ENCODE peak calls at places on chromosomes 2 and 18, in nine cellular contexts. R is HCT116, D is lung, P is ovary, C is heart left ventricle, O is fibroblast of lung, B is GM12878, S is tibial artery, F is GM23338. A is an unnamed sample.
A peak's percentile ranks its signal among the peaks of the same experiment; 100 is the strongest.

GRCh38 chr2:241870081-241870541 is 582 bp downstream of the RTP5 start:
- DNase-seq in F (no peak), P (no peak), R (no peak), C (peak; percentile 60), D (no peak), S (no peak), B (no peak), O (no peak), A (no peak)

GRCh38 chr2:231743376-231744116 is 35.2 kb downstream of the PTMA start:
- DNase-seq in C (no peak), O (no peak), P (no peak), S (no peak), F (no peak), D (no peak), B (no peak), R (no peak), A (no peak)

GRCh38 chr2:178756843-178757242 is 50.4 kb downstream of the TTN start:
- DNase-seq in S (no peak), D (no peak), R (no peak), P (no peak), C (no peak), F (no peak), B (no peak), O (peak; percentile 11), A (no peak)

GRCh38 chr2:229715895-229716507 is 1.6 kb upstream of the DNER start:
- DNase-seq in P (no peak), O (peak; percentile 29), C (no peak), F (peak; percentile 83), S (no peak), D (no peak), R (peak; percentile 64), B (no peak), A (no peak)

GRCh38 chr2:9423922-9424272 is 443 bp downstream of the CPSF3 start:
- DNase-seq in C (no peak), O (peak; percentile 28), S (no peak), P (no peak), B (no peak), R (no peak), F (peak; percentile 35), D (no peak), A (no peak)

GRCh38 chr2:241009601-241010530 is 11.4 kb downstream of the SNED1 start:
- DNase-seq in C (no peak), P (peak; percentile 94), O (peak; percentile 89), B (no peak), F (peak; percentile 74), R (no peak), D (peak; percentile 64), S (peak; percentile 79), A (peak; percentile 75)

GRCh38 chr2:132449868-132450267 is 33.3 kb downstream of the GPR39 start:
- DNase-seq in P (no peak), F (no peak), O (no peak), R (no peak), C (no peak), D (no peak), S (no peak), B (no peak), A (no peak)

GRCh38 chr18:41038071-41038470 is 917.0 kb upstream of the PIK3C3 start:
- DNase-seq in S (no peak), R (no peak), F (no peak), B (no peak), C (no peak), D (no peak), O (peak; percentile 52), P (no peak), A (no peak)

GRCh38 chr2:10300997-10301945 is 1.4 kb upstream of the HPCAL1 start:
- DNase-seq in P (no peak), F (no peak), O (no peak), R (no peak), B (no peak), D (no peak), S (no peak), C (no peak), A (no peak)

GRCh38 chr18:44729631-44730101 is 49.0 kb downstream of the SETBP1 start:
- DNase-seq in S (no peak), D (no peak), B (no peak), C (no peak), F (no peak), R (no peak), P (no peak), O (peak; percentile 64), A (no peak)

GRCh38 chr2:18626958-18627650 is 37.7 kb upstream of the NT5C1B start:
- DNase-seq in O (peak; percentile 45), F (no peak), C (no peak), S (no peak), R (no peak), B (no peak), P (no peak), D (no peak), A (no peak)

GRCh38 chr18:45837283-45838070 is 12.0 kb downstream of the SIGLEC15 start:
- DNase-seq in F (peak; percentile 89), D (no peak), S (no peak), O (peak; percentile 59), C (peak; percentile 83), R (no peak), P (no peak), B (no peak), A (no peak)
- TF ChIP-seq CTCF in F (no peak), D (no peak), S (peak; percentile 37), O (peak; percentile 18), C (peak; percentile 11), R (no peak), P (no peak), B (peak; percentile 17), A (no peak)

GRCh38 chr2:188382107-188382506 is 90.4 kb downstream of the GULP1 start:
- DNase-seq in B (no peak), R (no peak), C (no peak), O (peak; percentile 12), P (no peak), D (no peak), F (no peak), S (no peak), A (no peak)

GRCh38 chr2:188379748-188380147 is 88.1 kb downstream of the GULP1 start:
- DNase-seq in D (no peak), R (no peak), O (no peak), B (no peak), C (no peak), S (no peak), P (no peak), F (no peak), A (no peak)

GRCh38 chr2:188381614-188382013 is 89.9 kb downstream of the GULP1 start:
- DNase-seq in R (peak; percentile 83), S (no peak), P (no peak), C (no peak), F (no peak), B (no peak), O (peak; percentile 58), D (no peak), A (no peak)

GRCh38 chr2:188378551-188378950 is 86.9 kb downstream of the GULP1 start:
- DNase-seq in C (no peak), F (no peak), R (no peak), P (no peak), O (peak; percentile 15), B (no peak), S (no peak), D (no peak), A (no peak)

GRCh38 chr2:188380280-188380679 is 88.6 kb downstream of the GULP1 start:
- DNase-seq in O (no peak), P (no peak), F (no peak), R (no peak), S (no peak), D (no peak), C (no peak), B (no peak), A (no peak)
- H3K27ac ChIP-seq in O (no peak overlapping the region), P (no peak overlapping the region), F (peak overlapping the region; percentile 68), R (peak overlapping the region; percentile 79), S (no peak overlapping the region), D (no peak overlapping the region), C (no peak overlapping the region), B (no peak overlapping the region), A (no peak overlapping the region)

GRCh38 chr2:137654046-137654445 is 310.2 kb upstream of the HNMT start:
- DNase-seq in F (no peak), R (no peak), O (no peak), C (no peak), S (no peak), D (no peak), B (no peak), P (no peak), A (no peak)

GRCh38 chr2:137655812-137656211 is 308.5 kb upstream of the HNMT start:
- DNase-seq in D (no peak), O (no peak), F (no peak), P (no peak), S (no peak), R (no peak), C (no peak), B (no peak), A (no peak)

GRCh38 chr2:137658433-137658832 is 305.8 kb upstream of the HNMT start:
- DNase-seq in B (no peak), D (no peak), P (no peak), R (no peak), F (no peak), C (no peak), S (no peak), O (no peak), A (no peak)

DNA sequence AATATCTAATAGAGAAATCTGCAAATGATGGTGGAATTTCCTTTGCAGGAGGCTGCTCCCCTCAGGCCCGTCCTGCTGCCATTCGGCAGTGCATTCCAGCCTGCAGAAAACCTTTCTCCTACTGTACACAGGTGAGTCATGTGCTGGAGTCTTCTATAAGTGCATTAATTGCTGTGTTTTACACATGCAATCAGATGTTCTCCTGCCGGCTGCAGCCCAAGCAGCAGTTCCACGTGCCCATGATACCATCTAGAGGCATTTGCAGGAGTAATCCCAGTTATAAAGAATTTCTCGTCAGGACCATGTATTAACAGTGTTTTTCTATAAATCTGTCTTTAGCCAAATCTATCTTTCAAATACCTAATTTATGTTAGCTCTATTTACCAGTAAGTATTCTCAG is 304.7 kb upstream of the HNMT start:
- DNase-seq in C (no peak), S (no peak), P (no peak), O (no peak), B (no peak), F (peak; percentile 12), D (no peak), R (no peak), A (no peak)
- TF ChIP-seq CTCF in C (peak; percentile 11), S (no peak), P (no peak), O (no peak), B (no peak), F (peak; percentile 24), D (no peak), R (no peak), A (no peak)

DNA sequence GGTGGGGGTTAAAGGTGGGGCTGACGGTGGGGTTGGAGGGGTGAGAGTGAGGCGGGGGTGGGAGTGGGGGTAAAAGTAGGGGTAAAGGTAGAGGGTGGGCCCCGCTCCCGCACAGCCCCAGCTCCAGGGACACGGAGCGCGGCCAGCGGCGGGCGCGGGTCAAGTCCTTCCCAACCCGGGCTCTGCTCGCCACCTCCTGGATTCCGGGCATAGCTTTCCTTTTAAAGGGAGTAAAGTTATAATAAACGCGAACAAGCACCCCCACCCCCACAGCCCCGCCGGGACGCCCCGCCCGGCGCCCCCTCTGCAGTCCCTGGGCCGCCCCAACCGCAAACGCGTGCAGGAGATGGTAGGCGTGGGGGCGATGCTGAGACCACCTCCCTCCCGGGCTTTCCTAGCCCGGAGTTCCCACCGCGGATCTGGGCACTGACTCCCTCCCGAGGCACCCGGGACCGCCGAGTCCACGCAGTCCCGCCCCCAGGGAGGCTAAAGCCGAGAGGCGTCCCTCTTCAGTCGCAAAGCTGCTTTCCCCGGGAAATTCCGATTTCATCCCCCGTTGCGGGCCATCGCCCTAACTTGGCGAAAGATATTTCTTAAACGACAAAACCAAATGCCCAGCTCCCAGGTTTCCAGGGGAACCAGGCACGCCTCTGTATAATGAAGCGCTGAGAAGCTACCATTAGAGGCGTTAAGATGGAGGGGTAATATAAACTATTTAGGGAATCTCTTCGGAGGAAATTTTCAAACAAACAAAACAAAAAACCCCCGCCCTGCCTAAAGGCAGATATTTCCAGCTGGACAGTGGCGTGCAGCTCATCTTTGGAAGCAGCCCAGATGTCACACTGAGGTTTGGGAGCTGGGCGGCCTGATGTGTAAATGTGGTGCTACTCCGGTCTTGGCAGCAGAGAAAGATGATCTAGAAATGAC is at the start of gene LIMS2:
- DNase-seq in F (peak; percentile 77), S (no peak), C (peak; percentile 78), R (no peak), B (no peak), O (no peak), P (no peak), D (no peak), A (peak; percentile 87)
- H3K27ac ChIP-seq in F (no peak within 1 kb of the TSS), S (peak within 1 kb of the TSS; percentile 95), C (peak within 1 kb of the TSS; percentile 91), R (no peak within 1 kb of the TSS), B (no peak within 1 kb of the TSS), O (no peak within 1 kb of the TSS), P (peak within 1 kb of the TSS; percentile 5), D (peak within 1 kb of the TSS; percentile 82), A (peak within 1 kb of the TSS; percentile 96)

A was measured in sigmoid colon.